ENCODE peak calls at places on chromosomes 7 and 10, in five cellular contexts. D is lower leg skin; N is GM20000; L is activated CD4-positive, alpha-beta T cell treated with anti-CD3 and anti-CD28 coated beads, Interleukin-2, amount 50 U/mL, for 4 hours; S is GM12865. K is an unnamed sample.

GRCh38 chr10:70378122-70378521 is 4.3 kb downstream of the LRRC20 start:
- DNase-seq in D (no peak), N (no peak), L (no peak), S (no peak), K (no peak)

GRCh38 chr10:119049777-119050176 is 20.3 kb downstream of the NANOS1 start:
- DNase-seq in D (no peak), N (no peak), L (no peak), S (no peak), K (no peak)

GRCh38 chr7:601573-602340 is 82.1 kb upstream of the PDGFA start:
- DNase-seq in D (peak; percentile 43), N (peak; percentile 86), L (peak; percentile 81), S (peak; percentile 89), K (no peak)

GRCh38 chr7:66771795-66772194 is 31.3 kb downstream of the RABGEF1 start:
- DNase-seq in D (no peak), N (no peak), L (no peak), S (no peak), K (no peak)

GRCh38 chr7:63876707-63877322 is 121.8 kb upstream of the ZNF722 start:
- DNase-seq in D (no peak), N (no peak), L (no peak), S (no peak), K (no peak)

GRCh38 chr10:132069122-132069848 is 3.5 kb downstream of the JAKMIP3 start:
- DNase-seq in D (no peak), N (no peak), L (no peak), S (no peak), K (no peak)

GRCh38 chr10:79053081-79053434 is 15.7 kb upstream of the ZMIZ1 start:
- DNase-seq in D (no peak), N (no peak), L (no peak), S (no peak), K (no peak)

GRCh38 chr7:100884741-100885439 is 4.6 kb downstream of the UFSP1 start:
- DNase-seq in D (no peak), N (no peak), L (no peak), S (no peak), K (no peak)

GRCh38 chr7:149071641-149072437 is 18.7 kb downstream of the ZNF786 start:
- DNase-seq in D (no peak), N (peak; percentile 60), L (peak; percentile 31), S (peak; percentile 95), K (no peak)

GRCh38 chr10:55892276-55892675 is 468.8 kb downstream of the ZWINT start:
- DNase-seq in D (no peak), N (no peak), L (no peak), S (no peak), K (no peak)

GRCh38 chr7:114930829-114931655 is 9.1 kb downstream of the MDFIC start:
- DNase-seq in D (no peak), N (no peak), L (no peak), S (peak; percentile 75), K (peak; percentile 57)

GRCh38 chr7:50681451-50682045 is 101.1 kb downstream of the GRB10 start:
- DNase-seq in D (no peak), N (no peak), L (no peak), S (no peak), K (no peak)

GRCh38 chr10:18159596-18159995 is 19.4 kb downstream of the CACNB2 start:
- DNase-seq in D (no peak), N (no peak), L (no peak), S (no peak), K (no peak)

GRCh38 chr7:69652947-69653701 is 54.8 kb downstream of the AUTS2 start:
- DNase-seq in D (no peak), N (no peak), L (no peak), S (peak; percentile 16), K (no peak)

GRCh38 chr10:64859911-64860310 is 1338.7 kb downstream of the REEP3 start:
- DNase-seq in D (no peak), N (no peak), L (no peak), S (no peak), K (no peak)

GRCh38 chr10:100749309-100750217 is 4.2 kb downstream of the PAX2 start:
- DNase-seq in D (no peak), N (no peak), L (no peak), S (no peak), K (peak; percentile 25)

GRCh38 chr10:96688789-96689188 is 31.5 kb downstream of the PIK3AP1 start:
- DNase-seq in D (no peak), N (no peak), L (no peak), S (no peak), K (no peak)

GRCh38 chr7:97479740-97480290 is 252.1 kb upstream of the TAC1 start:
- DNase-seq in D (no peak), N (no peak), L (no peak), S (no peak), K (no peak)

GRCh38 chr7:113731571-113731970 is 187.2 kb downstream of the PPP1R3A start:
- DNase-seq in D (no peak), N (no peak), L (no peak), S (no peak), K (no peak)

GRCh38 chr10:116287906-116288501 is 15.0 kb upstream of the GFRA1 start:
- DNase-seq in D (no peak), N (no peak), L (no peak), S (peak; percentile 45), K (peak; percentile 32)

K was measured in RPMI8226.